ENCODE peak calls at places on chromosomes 3 and 15, in five cellular contexts. N is psoas muscle, T is uterus, U is tibial artery, J is NT2/D1. C is an unnamed sample.

GRCh38 chr3:15438988-15439387 is 11.6 kb downstream of the EAF1 start:
- DNase-seq in N (no peak), T (no peak), U (no peak), J (no peak), C (no peak)

GRCh38 chr15:63301088-63301487 is 23.7 kb downstream of the APH1B start:
- DNase-seq in N (no peak), T (no peak), U (no peak), J (no peak), C (no peak)

GRCh38 chr3:136141891-136142290 is 54.2 kb downstream of the MSL2 start:
- DNase-seq in N (no peak), T (no peak), U (no peak), J (no peak), C (no peak)

GRCh38 chr3:56858331-56858730 is 56.6 kb upstream of the ARHGEF3 start:
- DNase-seq in N (no peak), T (no peak), U (no peak), J (no peak), C (no peak)

GRCh38 chr15:49990835-49991540 is 128.0 kb downstream of the ATP8B4 start:
- DNase-seq in N (no peak), T (no peak), U (no peak), J (no peak), C (no peak)

GRCh38 chr3:167102071-167102470 is 278.0 kb downstream of the ZBBX start:
- DNase-seq in N (no peak), T (no peak), U (no peak), J (peak; percentile 20), C (no peak)

GRCh38 chr3:49566312-49566711 is 12.0 kb downstream of the BSN start:
- DNase-seq in N (no peak), T (no peak), U (no peak), J (no peak), C (no peak)

GRCh38 chr3:15539066-15539465 is 17.6 kb upstream of the COLQ start:
- DNase-seq in N (no peak), T (no peak), U (no peak), J (no peak), C (no peak)

GRCh38 chr3:171192176-171192854 is 165.8 kb upstream of the SLC2A2 start:
- DNase-seq in N (no peak), T (no peak), U (no peak), J (no peak), C (no peak)

GRCh38 chr3:151787626-151788025 is 26.3 kb upstream of the AADAC start:
- DNase-seq in N (no peak), T (no peak), U (no peak), J (no peak), C (no peak)

GRCh38 chr15:43006991-43007390 is 86.4 kb upstream of the TTBK2 start:
- DNase-seq in N (no peak), T (no peak), U (no peak), J (no peak), C (no peak)

GRCh38 chr3:192570757-192571156 is 156.6 kb downstream of the FGF12 start:
- DNase-seq in N (no peak), T (no peak), U (no peak), J (no peak), C (no peak)

GRCh38 chr15:100121285-100121684 is 220.5 kb downstream of the ADAMTS17 start:
- DNase-seq in N (no peak), T (no peak), U (no peak), J (no peak), C (no peak)

GRCh38 chr15:48077785-48078184 is 43.0 kb upstream of the SLC24A5 start:
- DNase-seq in N (no peak), T (no peak), U (no peak), J (no peak), C (no peak)

GRCh38 chr15:97902140-97902780 is 58.2 kb upstream of the ARRDC4 start:
- DNase-seq in N (no peak), T (no peak), U (peak; percentile 52), J (no peak), C (no peak)

GRCh38 chr3:180680097-180680430 is 775 bp upstream of the CCDC39 start:
- DNase-seq in N (no peak), T (no peak), U (no peak), J (peak; percentile 51), C (peak; percentile 31)

GRCh38 chr3:40207796-40208195 is 101.7 kb upstream of the EIF1B start:
- DNase-seq in N (no peak), T (no peak), U (no peak), J (no peak), C (no peak)

GRCh38 chr3:187593347-187593850 is 76.8 kb downstream of the SST start:
- DNase-seq in N (no peak), T (no peak), U (no peak), J (no peak), C (no peak)

GRCh38 chr15:77826006-77826695 is 193.4 kb upstream of the LINGO1 start:
- DNase-seq in N (no peak), T (no peak), U (no peak), J (no peak), C (no peak)

GRCh38 chr15:77824361-77824985 is 191.8 kb upstream of the LINGO1 start:
- DNase-seq in N (no peak), T (no peak), U (no peak), J (no peak), C (no peak)

GRCh38 chr15:77823736-77824135 is 191.0 kb upstream of the LINGO1 start:
- DNase-seq in N (no peak), T (no peak), U (no peak), J (no peak), C (no peak)

GRCh38 chr15:77825143-77825542 is 192.4 kb upstream of the LINGO1 start:
- DNase-seq in N (no peak), T (no peak), U (no peak), J (no peak), C (no peak)

DNA sequence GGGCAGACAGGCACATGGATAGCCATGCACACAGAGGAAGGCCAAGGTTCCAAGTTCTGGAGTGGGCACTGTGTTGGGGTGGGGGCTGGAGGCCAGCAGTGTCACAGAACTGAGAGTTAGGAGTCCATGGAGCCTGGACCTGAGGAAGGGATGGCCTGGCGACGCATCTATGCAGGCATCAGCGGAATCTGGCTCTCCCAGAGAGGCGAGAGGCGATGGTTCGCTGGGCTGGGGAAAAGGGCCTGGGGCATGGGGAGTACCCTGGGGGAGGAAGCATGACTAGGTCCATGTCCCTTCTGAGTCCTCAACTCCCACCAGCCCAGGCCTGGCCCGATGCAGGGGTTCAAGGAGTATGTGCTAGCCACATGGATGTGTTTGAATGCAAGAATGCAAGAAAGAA is 192.8 kb upstream of the LINGO1 start:
- DNase-seq in N (no peak), T (no peak), U (no peak), J (no peak), C (no peak)
- H3K36me3 ChIP-seq in N (no peaks in the 10 kb centered on the region), T (no peaks in the 10 kb centered on the region), U (no peaks in the 10 kb centered on the region), J (no peaks in the 10 kb centered on the region), C (no peaks in the 10 kb centered on the region)

GRCh38 chr3:127019449-127019848 is 36.5 kb downstream of the PLXNA1 start:
- DNase-seq in N (no peak), T (no peak), U (no peak), J (no peak), C (no peak)

GRCh38 chr3:127017781-127018180 is 34.9 kb downstream of the PLXNA1 start:
- DNase-seq in N (no peak), T (no peak), U (no peak), J (no peak), C (no peak)

GRCh38 chr3:127017229-127017628 is 34.3 kb downstream of the PLXNA1 start:
- DNase-seq in N (no peak), T (no peak), U (no peak), J (no peak), C (no peak)

GRCh38 chr3:127016461-127016860 is 33.5 kb downstream of the PLXNA1 start:
- DNase-seq in N (no peak), T (no peak), U (no peak), J (no peak), C (no peak)

DNA sequence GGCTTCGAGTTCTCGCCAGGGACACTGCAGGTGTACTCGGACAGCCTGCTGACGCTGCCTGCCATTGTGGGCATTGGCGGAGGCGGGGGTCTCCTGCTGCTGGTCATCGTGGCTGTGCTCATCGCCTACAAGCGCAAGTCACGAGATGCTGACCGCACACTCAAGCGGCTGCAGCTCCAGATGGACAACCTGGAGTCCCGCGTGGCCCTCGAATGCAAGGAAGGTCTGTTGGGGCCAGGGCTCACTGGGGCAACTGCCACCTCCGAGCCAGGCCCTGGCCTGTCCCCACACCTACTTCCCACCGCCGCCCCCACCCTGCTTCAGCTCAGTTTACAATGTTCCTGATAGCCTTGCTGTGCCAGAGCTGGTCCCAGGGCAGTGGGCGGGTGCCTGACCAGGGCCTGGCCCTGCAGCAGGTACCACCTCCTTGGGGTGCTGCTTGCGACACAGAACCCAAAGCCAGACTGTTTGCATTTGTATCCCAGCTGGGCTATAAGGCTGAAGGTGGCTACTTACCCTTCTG is 35.5 kb downstream of the PLXNA1 start:
- DNase-seq in N (no peak), T (no peak), U (no peak), J (no peak), C (no peak)
- H3K36me3 ChIP-seq in N (peaks cover 3% of the 10 kb centered on the region), T (no peaks in the 10 kb centered on the region), U (peaks cover 90% of the 10 kb centered on the region), J (peaks cover 99% of the 10 kb centered on the region), C (no peaks in the 10 kb centered on the region)

GRCh38 chr3:129173725-129174124 is 10.0 kb downstream of the CNBP start:
- DNase-seq in N (no peak), T (no peak), U (no peak), J (no peak), C (no peak)
- H3K36me3 ChIP-seq in N (peaks cover 7% of the 10 kb centered on the region), T (no peaks in the 10 kb centered on the region), U (peaks cover 35% of the 10 kb centered on the region), J (peaks cover 89% of the 10 kb centered on the region), C (peaks cover 19% of the 10 kb centered on the region)

GRCh38 chr15:68786753-68787152 is 33.9 kb downstream of the ANP32A start:
- DNase-seq in N (no peak), T (no peak), U (no peak), J (no peak), C (no peak)
- H3K36me3 ChIP-seq in N (no peaks in the 10 kb centered on the region), T (no peaks in the 10 kb centered on the region), U (peaks cover 39% of the 10 kb centered on the region), J (peaks cover 75% of the 10 kb centered on the region), C (peaks cover 11% of the 10 kb centered on the region)

GRCh38 chr3:9669720-9670432 is 20.6 kb downstream of the MTMR14 start:
- DNase-seq in N (no peak), T (no peak), U (no peak), J (no peak), C (peak; percentile 82)
- H3K36me3 ChIP-seq in N (peaks cover 21% of the 10 kb centered on the region), T (no peaks in the 10 kb centered on the region), U (peaks cover 99% of the 10 kb centered on the region), J (peaks cover 75% of the 10 kb centered on the region), C (peaks cover 60% of the 10 kb centered on the region)

DNA sequence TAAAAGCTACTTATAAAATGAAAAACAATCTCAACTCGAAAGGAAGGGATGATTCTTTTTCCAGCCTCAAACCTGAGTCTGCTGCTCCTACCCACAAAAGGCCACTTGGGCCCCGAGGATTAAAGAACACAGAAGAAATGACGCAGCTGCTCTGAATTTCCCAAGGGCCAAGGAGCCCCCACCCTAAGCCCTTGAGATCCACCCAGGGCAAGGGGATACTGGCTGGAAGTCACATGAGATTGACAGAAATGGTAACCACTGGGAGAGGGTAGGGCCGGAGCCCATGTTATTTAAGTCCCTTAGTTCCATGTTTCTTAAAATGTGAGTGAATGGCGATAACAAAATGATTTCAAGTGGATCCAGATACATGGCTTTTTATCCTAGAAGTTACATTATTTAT is 17.0 kb downstream of the IGDCC4 start:
- DNase-seq in N (no peak), T (no peak), U (no peak), J (no peak), C (no peak)
- H3K36me3 ChIP-seq in N (no peaks in the 10 kb centered on the region), T (no peaks in the 10 kb centered on the region), U (no peaks in the 10 kb centered on the region), J (peaks cover 13% of the 10 kb centered on the region), C (no peaks in the 10 kb centered on the region)

C was measured in lung.